ENCODE peak calls at places on chromosomes 7 and 10, in five cellular contexts. L is activated T-helper 9 cell treated with anti-CD3 and anti-CD28 coated beads, Interleukin-2, amount 50 U/mL, for 16 hours; O is M059J; X is GM10248; N is right atrium auricular region. R is an unnamed sample.
A peak's percentile ranks its signal among the peaks of the same experiment; 100 is the strongest.

GRCh38 chr10:60916025-60916424 is 28.0 kb downstream of the RHOBTB1 start:
- DNase-seq in L (no peak), O (peak; percentile 21), X (no peak), N (no peak), R (no peak)

GRCh38 chr7:140342732-140343514 is 55.4 kb downstream of the SLC37A3 start:
- DNase-seq in L (no peak), O (peak; percentile 20), X (peak; percentile 32), N (no peak), R (no peak)

GRCh38 chr10:124155781-124156401 is 62.5 kb upstream of the CHST15 start:
- DNase-seq in L (no peak), O (peak; percentile 77), X (no peak), N (no peak), R (no peak)

GRCh38 chr7:112205348-112206237 is 606 bp downstream of the DOCK4 start:
- DNase-seq in L (peak; percentile 16), O (peak; percentile 65), X (peak; percentile 26), N (no peak), R (no peak)

GRCh38 chr10:17910144-17910789 is 41.5 kb upstream of the SLC39A12 start:
- DNase-seq in L (no peak), O (peak; percentile 31), X (peak; percentile 26), N (no peak), R (no peak)

GRCh38 chr10:123301077-123301875 is 147.1 kb downstream of the BUB3 start:
- DNase-seq in L (no peak), O (peak; percentile 78), X (no peak), N (no peak), R (no peak)

GRCh38 chr7:87219545-87220025 is at the start of gene TMEM243:
- DNase-seq in L (peak; percentile 78), O (peak; percentile 73), X (peak; percentile 89), N (peak; percentile 76), R (no peak)

GRCh38 chr7:105530546-105530945 is 1.5 kb upstream of the RINT1 start:
- DNase-seq in L (no peak), O (no peak), X (no peak), N (no peak), R (no peak)

GRCh38 chr7:5574770-5575269 is 151.2 kb upstream of the TNRC18 start:
- DNase-seq in L (no peak), O (no peak), X (no peak), N (no peak), R (no peak)

GRCh38 chr10:110175406-110175805 is 32.0 kb upstream of the MXI1 start:
- DNase-seq in L (no peak), O (no peak), X (no peak), N (no peak), R (peak; percentile 52)

GRCh38 chr10:63236113-63236935 is 103.2 kb downstream of the NRBF2 start:
- DNase-seq in L (no peak), O (peak; percentile 94), X (peak; percentile 42), N (no peak), R (no peak)

GRCh38 chr7:94087664-94088352 is 83.7 kb upstream of the BET1 start:
- DNase-seq in L (no peak), O (peak; percentile 78), X (peak; percentile 76), N (no peak), R (no peak)

GRCh38 chr7:105622114-105622731 is 40.9 kb upstream of the EFCAB10 start:
- DNase-seq in L (no peak), O (no peak), X (no peak), N (no peak), R (no peak)

GRCh38 chr7:149854611-149855367 is 16.6 kb downstream of the ZNF862 start:
- DNase-seq in L (no peak), O (peak; percentile 82), X (no peak), N (peak; percentile 70), R (no peak)

GRCh38 chr7:66363655-66364054 is 158.5 kb downstream of the TPST1 start:
- DNase-seq in L (no peak), O (no peak), X (no peak), N (no peak), R (no peak)

GRCh38 chr10:114550756-114551290 is 107.3 kb downstream of the ABLIM1 start:
- DNase-seq in L (no peak), O (peak; percentile 31), X (no peak), N (no peak), R (no peak)

GRCh38 chr7:80453699-80454340 is 58.0 kb downstream of the GNAT3 start:
- DNase-seq in L (no peak), O (peak; percentile 35), X (peak; percentile 5), N (no peak), R (no peak)

GRCh38 chr10:46537309-46537708 is 19.1 kb downstream of the GPRIN2 start:
- DNase-seq in L (no peak), O (no peak), X (no peak), N (no peak), R (no peak)

GRCh38 chr7:78296036-78296435 is 497.5 kb downstream of the PHTF2 start:
- DNase-seq in L (no peak), O (no peak), X (no peak), N (no peak), R (no peak)

GRCh38 chr7:131538071-131538790 is 18.2 kb downstream of the PODXL start:
- DNase-seq in L (no peak), O (peak; percentile 90), X (no peak), N (no peak), R (no peak)

GRCh38 chr10:45235823-45236222 is 79.6 kb downstream of the OR13A1 start:
- DNase-seq in L (no peak), O (peak; percentile 58), X (no peak), N (no peak), R (no peak)

GRCh38 chr10:10684972-10685371 is 332.7 kb upstream of the CELF2 start:
- DNase-seq in L (no peak), O (no peak), X (no peak), N (no peak), R (no peak)

GRCh38 chr7:18361756-18362155 is 133.8 kb upstream of the HDAC9 start:
- DNase-seq in L (no peak), O (peak; percentile 20), X (no peak), N (no peak), R (no peak)

GRCh38 chr10:14086596-14086995 is 244.1 kb downstream of the FRMD4A start:
- DNase-seq in L (no peak), O (no peak), X (no peak), N (no peak), R (no peak)

GRCh38 chr10:93074597-93075368 is 1.1 kb downstream of the CYP26A1 start:
- DNase-seq in L (no peak), O (peak; percentile 20), X (no peak), N (peak; percentile 26), R (peak; percentile 92)

GRCh38 chr7:13908667-13909382 is 80.6 kb downstream of the ETV1 start:
- DNase-seq in L (no peak), O (no peak), X (no peak), N (no peak), R (no peak)

R was measured in vagina.